ENCODE peak calls at places on chromosomes 7 and 10, in five cellular contexts. C, L, Q, M and R are unnamed samples.

GRCh38 chr7:105097619-105098018 is 83.6 kb downstream of the KMT2E start:
- DNase-seq in M (no peak), Q (no peak), L (no peak), C (peak; percentile 91), R (peak; percentile 68)

GRCh38 chr7:12771378-12771877 is 84.0 kb downstream of the ARL4A start:
- DNase-seq in M (no peak), Q (peak; percentile 55), C (peak; percentile 56), L (peak; percentile 39), R (no peak)

GRCh38 chr10:47217123-47217522 is 82.9 kb upstream of the GDF10 start:
- DNase-seq in Q (no peak), M (no peak), L (no peak), C (no peak), R (no peak)

GRCh38 chr7:96224682-96225081 is 97.2 kb downstream of the SLC25A13 start:
- DNase-seq in M (no peak), L (peak; percentile 55), Q (no peak), C (no peak), R (no peak)

GRCh38 chr7:33654641-33655040 is 250.7 kb upstream of the BMPER start:
- DNase-seq in M (no peak), L (no peak), C (no peak), Q (no peak), R (no peak)

GRCh38 chr10:14723052-14723689 is 51.5 kb downstream of the FAM107B start:
- DNase-seq in Q (no peak), M (no peak), C (no peak), L (no peak), R (no peak)

GRCh38 chr7:158109364-158110033 is 478.1 kb downstream of the PTPRN2 start:
- DNase-seq in C (no peak), L (no peak), M (no peak), Q (no peak), R (no peak)

GRCh38 chr10:77977975-77978759 is 51.1 kb downstream of the POLR3A start:
- DNase-seq in M (no peak), Q (no peak), L (no peak), C (no peak), R (no peak)

GRCh38 chr10:126433351-126433750 is 45.1 kb upstream of the ADAM12 start:
- DNase-seq in M (no peak), C (no peak), Q (no peak), L (no peak), R (no peak)

GRCh38 chr10:125399289-125399688 is 238.9 kb upstream of the CTBP2 start:
- DNase-seq in Q (no peak), C (no peak), L (no peak), M (no peak), R (no peak)

GRCh38 chr7:372939-373791 is 83.2 kb downstream of the FOXL3 start:
- DNase-seq in M (peak; percentile 80), L (no peak), C (no peak), Q (peak; percentile 90), R (no peak)

GRCh38 chr7:70376561-70377031 is 755.3 kb upstream of the GALNT17 start:
- DNase-seq in L (no peak), Q (no peak), C (no peak), M (no peak), R (no peak)

GRCh38 chr7:70377957-70378356 is 754.0 kb upstream of the GALNT17 start:
- DNase-seq in Q (no peak), M (no peak), L (no peak), C (no peak), R (no peak)

GRCh38 chr7:70383369-70383768 is 748.6 kb upstream of the GALNT17 start:
- DNase-seq in C (no peak), L (no peak), Q (no peak), M (no peak), R (no peak)

GRCh38 chr7:70380315-70381027 is 751.5 kb upstream of the GALNT17 start:
- DNase-seq in Q (peak; percentile 7), M (no peak), L (no peak), C (no peak), R (no peak)

GRCh38 chr7:70379210-70379609 is 752.7 kb upstream of the GALNT17 start:
- DNase-seq in L (no peak), C (no peak), Q (no peak), M (no peak), R (no peak)
- H3K4me3 ChIP-seq in L (no peak overlapping the region), C (no peak overlapping the region), Q (no peak overlapping the region), M (no peak overlapping the region), R (no peak overlapping the region)

GRCh38 chr10:6561552-6561951 is 18.5 kb downstream of the PRKCQ start:
- DNase-seq in C (no peak), M (no peak), Q (no peak), L (no peak), R (no peak)

GRCh38 chr10:6562221-6562620 is 17.9 kb downstream of the PRKCQ start:
- DNase-seq in C (no peak), Q (no peak), L (no peak), M (no peak), R (no peak)

GRCh38 chr10:6558759-6559429 is 21.2 kb downstream of the PRKCQ start:
- DNase-seq in C (no peak), M (no peak), L (no peak), Q (no peak), R (no peak)

GRCh38 chr10:6553937-6554336 is 26.1 kb downstream of the PRKCQ start:
- DNase-seq in L (no peak), C (no peak), M (no peak), Q (no peak), R (no peak)

GRCh38 chr10:6558272-6558671 is 21.8 kb downstream of the PRKCQ start:
- DNase-seq in L (no peak), C (no peak), Q (no peak), M (no peak), R (no peak)
- TF ChIP-seq CTCF in L (no peak), C (no peak), Q (no peak), M (no peak), R (no peak)

DNA sequence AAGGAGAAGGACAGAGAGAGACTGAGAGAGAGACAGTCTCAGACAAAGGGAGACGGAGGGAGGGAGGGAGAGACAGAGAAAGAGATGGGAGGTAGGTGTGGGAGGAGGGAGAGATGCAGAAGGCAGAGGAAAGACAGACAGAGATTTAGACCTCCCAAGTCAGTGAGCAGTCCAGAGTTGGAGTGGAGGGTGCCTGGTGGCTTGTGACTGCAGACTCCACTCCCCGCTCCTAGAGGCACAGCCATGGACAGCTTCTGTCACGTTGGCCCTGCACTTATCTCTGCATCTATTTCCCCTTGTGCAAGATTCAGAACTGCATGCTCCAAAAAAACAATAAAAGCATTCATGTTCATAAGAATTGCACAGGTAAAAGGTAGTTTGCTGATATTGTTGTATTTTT is 10.7 kb downstream of the IKZF1 start:
- DNase-seq in Q (no peak), C (no peak), L (no peak), M (no peak), R (no peak)
- H3K4me3 ChIP-seq in Q (no peak overlapping the region), C (no peak overlapping the region), L (no peak overlapping the region), M (no peak overlapping the region), R (no peak overlapping the region)

GRCh38 chr7:131945313-131945831 is 388.9 kb upstream of the PODXL start:
- DNase-seq in Q (peak; percentile 62), C (peak; percentile 48), M (peak; percentile 84), L (peak; percentile 95), R (no peak)
- TF ChIP-seq CTCF in Q (peak; percentile 77), C (peak; percentile 86), M (peak; percentile 97), L (peak; percentile 74), R (peak; percentile 92)

GRCh38 chr10:117542706-117543244 is at the start of gene EMX2:
- DNase-seq in C (no peak), Q (no peak), L (peak; percentile 61), M (no peak), R (no peak)
- H3K4me3 ChIP-seq in C (peak within 1 kb of the TSS; percentile 26), Q (no peak within 1 kb of the TSS), L (peak within 1 kb of the TSS; percentile 68), M (no peak within 1 kb of the TSS), R (peak within 1 kb of the TSS; percentile 40)

DNA sequence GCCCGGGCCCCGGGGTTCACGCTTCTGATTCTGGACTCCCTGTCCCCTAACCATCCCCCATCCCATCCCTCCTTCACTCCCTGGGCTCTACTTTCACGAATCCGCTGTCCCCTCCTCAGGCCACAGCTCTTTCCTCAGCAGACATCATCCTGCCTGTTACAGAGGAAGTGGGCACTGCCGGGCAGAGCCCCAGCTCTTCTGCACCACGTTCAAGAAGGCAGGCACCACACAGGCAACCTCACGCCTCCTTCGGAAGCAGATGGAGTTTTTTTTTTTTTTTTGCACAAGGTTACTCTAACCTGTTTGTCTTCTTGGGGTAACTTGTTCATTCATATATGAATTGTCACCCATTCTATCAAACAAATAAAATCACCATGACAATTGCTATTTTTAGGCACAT is 17.9 kb upstream of the ZNF32 start:
- DNase-seq in Q (no peak), M (no peak), L (no peak), C (no peak), R (no peak)
- TF ChIP-seq CTCF in Q (no peak), M (no peak), L (no peak), C (no peak), R (no peak)

GRCh38 chr10:95988702-95989101 is 54.7 kb upstream of the CCNJ start:
- DNase-seq in Q (no peak), M (no peak), L (no peak), C (no peak), R (no peak)

DNA sequence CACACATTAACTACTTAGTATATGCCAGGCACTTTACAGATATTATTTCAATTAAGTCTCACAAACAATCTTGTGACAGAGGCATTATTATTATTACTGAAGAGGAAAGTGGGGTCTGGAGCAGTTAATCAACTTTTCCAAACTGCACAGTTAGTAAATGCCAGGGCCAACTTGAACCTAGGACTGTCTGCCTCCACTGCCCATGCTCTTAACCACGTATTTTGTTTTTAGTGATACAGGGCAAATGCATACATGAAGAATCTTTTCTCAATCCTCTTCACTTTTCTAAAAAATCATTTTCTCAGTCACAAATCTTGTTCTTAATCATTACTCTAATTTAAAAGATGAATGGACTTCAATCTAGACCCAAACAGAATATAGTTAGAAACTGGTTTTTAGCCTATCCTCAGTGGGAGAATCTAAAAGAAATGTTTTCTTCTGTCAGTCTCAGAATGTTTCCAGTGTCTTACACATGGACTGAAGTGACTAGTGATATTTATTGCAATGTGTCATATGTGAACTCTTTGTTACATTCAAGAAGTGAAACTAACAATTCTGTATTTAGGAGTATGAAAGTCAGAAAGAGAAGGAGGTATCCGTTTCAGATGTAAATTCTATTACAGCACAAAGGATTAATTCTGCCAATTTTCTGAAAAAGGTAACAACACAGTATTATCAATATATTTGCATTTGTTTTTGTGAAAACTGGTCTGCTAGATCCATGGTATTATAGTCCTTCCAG is 55.5 kb upstream of the CCNJ start:
- DNase-seq in Q (no peak), C (no peak), L (no peak), M (no peak), R (no peak)
- H3K4me3 ChIP-seq in Q (no peak overlapping the region), C (no peak overlapping the region), L (no peak overlapping the region), M (no peak overlapping the region), R (no peak overlapping the region)

DNA sequence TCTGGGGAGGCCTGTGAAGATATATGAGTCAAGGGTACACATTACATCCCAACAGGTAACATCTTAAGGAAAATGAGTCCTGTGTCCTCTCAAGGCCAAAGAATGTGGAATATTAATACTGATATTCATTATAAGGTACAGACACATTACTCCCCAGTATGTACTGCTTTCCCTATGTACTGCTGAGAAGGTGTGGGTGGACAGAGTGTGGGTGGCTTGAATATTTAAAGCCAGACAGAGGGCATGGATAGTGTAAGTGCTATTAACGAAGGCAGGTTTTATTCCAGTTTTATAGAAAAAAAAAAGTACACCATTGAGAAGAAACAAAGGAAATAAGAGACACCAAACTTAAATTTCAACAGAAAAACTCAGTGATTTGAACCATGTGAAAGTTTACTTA is 1054.4 kb downstream of the XPNPEP1 start:
- DNase-seq in Q (no peak), C (no peak), M (no peak), L (no peak), R (no peak)
- TF ChIP-seq CTCF in Q (no peak), C (no peak), M (no peak), L (no peak), R (no peak)